ENCODE peak calls at places on chromosomes 11 and 22, in four cellular contexts. E is HCT116, U is GM06990, Z is ovary. Q is an unnamed sample.

GRCh38 chr22:28892175-28892731 is 8.9 kb downstream of the ZNRF3 start:
- DNase-seq in E (no peak), Z (no peak), U (no peak), Q (no peak)

GRCh38 chr11:34149786-34150185 is 44.4 kb downstream of the NAT10 start:
- DNase-seq in Z (no peak), U (no peak), E (no peak), Q (peak)

GRCh38 chr11:73851046-73851764 is 25.4 kb downstream of the COA4 start:
- DNase-seq in E (no peak), U (no peak), Z (no peak), Q (no peak)

GRCh38 chr11:3723014-3723708 is 52.0 kb upstream of the CHRNA10 start:
- DNase-seq in E (no peak), Z (no peak), U (no peak), Q (peak)

GRCh38 chr22:35839811-35840739 is 122.4 kb downstream of the APOL5 start:
- DNase-seq in E (peak), U (no peak), Z (peak), Q (peak)

GRCh38 chr11:8333431-8334401 is 70.0 kb upstream of the LMO1 start:
- DNase-seq in E (no peak), Z (no peak), U (no peak), Q (no peak)

GRCh38 chr11:45590743-45591142 is 74.7 kb downstream of the CHST1 start:
- DNase-seq in E (no peak), Z (no peak), U (no peak), Q (peak)

GRCh38 chr22:46681010-46681409 is 57.0 kb downstream of the CERK start:
- DNase-seq in Z (no peak), E (no peak), U (no peak), Q (no peak)

GRCh38 chr11:41281131-41281742 is 178.2 kb downstream of the LRRC4C start:
- DNase-seq in Z (no peak), U (no peak), E (no peak), Q (peak)

GRCh38 chr11:57474751-57475115 is 14.4 kb downstream of the RTN4RL2 start:
- DNase-seq in U (no peak), Z (no peak), E (no peak), Q (no peak)

GRCh38 chr22:21947040-21948014 is 5.3 kb downstream of the PPM1F start:
- DNase-seq in E (no peak), Z (no peak), U (no peak), Q (peak)

GRCh38 chr11:19934828-19935259 is 222.2 kb downstream of the NAV2 start:
- DNase-seq in U (no peak), E (no peak), Z (no peak), Q (peak)

GRCh38 chr11:28673687-28674431 is 565.7 kb downstream of the METTL15 start:
- DNase-seq in U (no peak), Z (no peak), E (peak), Q (no peak)

GRCh38 chr11:100676901-100677300 is 10.2 kb upstream of the ARHGAP42 start:
- DNase-seq in U (no peak), Z (no peak), E (peak), Q (no peak)

GRCh38 chr11:8693010-8693551 is 10.5 kb downstream of the RPL27A start:
- DNase-seq in U (no peak), E (no peak), Z (no peak), Q (no peak)

GRCh38 chr22:49209452-49210195 is 618.0 kb downstream of the BRD1 start:
- DNase-seq in Z (no peak), U (no peak), E (no peak), Q (no peak)

GRCh38 chr11:72821920-72822799 is 7.9 kb downstream of the ATG16L2 start:
- DNase-seq in E (peak), Z (peak), U (peak), Q (peak)

GRCh38 chr11:117517097-117517496 is 189.4 kb downstream of the CEP164 start:
- DNase-seq in Z (no peak), E (no peak), U (no peak), Q (no peak)

GRCh38 chr11:107372439-107372838 is 85.2 kb downstream of the CWF19L2 start:
- DNase-seq in U (no peak), Z (no peak), E (no peak), Q (no peak)

GRCh38 chr11:65726660-65727059 is 6.1 kb upstream of the RNASEH2C start:
- DNase-seq in E (no peak), Z (no peak), U (no peak), Q (no peak)

GRCh38 chr22:23179381-23180294 is 671 bp upstream of the BCR start:
- DNase-seq in Z (peak), U (peak), E (no peak), Q (no peak)

GRCh38 chr11:96328395-96329010 is 14.5 kb downstream of the MAML2 start:
- DNase-seq in Z (no peak), U (no peak), E (no peak), Q (no peak)

GRCh38 chr22:47047321-47048122 is 285.1 kb downstream of the TBC1D22A start:
- DNase-seq in E (no peak), Z (no peak), U (no peak), Q (no peak)

GRCh38 chr11:118275184-118275583 is 11.1 kb upstream of the MPZL2 start:
- DNase-seq in U (no peak), Z (no peak), E (no peak), Q (peak)

GRCh38 chr11:70826541-70826943 is 425.8 kb downstream of the SHANK2 start:
- DNase-seq in Z (no peak), E (no peak), U (no peak), Q (no peak)

GRCh38 chr11:33716236-33716635 is 15.6 kb upstream of the C11orf91 start:
- DNase-seq in E (no peak), Z (no peak), U (no peak), Q (peak)

GRCh38 chr11:92702037-92702436 is 267.4 kb upstream of the MTNR1B start:
- DNase-seq in U (no peak), E (no peak), Z (no peak), Q (no peak)

GRCh38 chr11:7383406-7383805 is 101.9 kb upstream of the OLFML1 start:
- DNase-seq in E (no peak), U (peak), Z (no peak), Q (no peak)

GRCh38 chr11:77174559-77174958 is 46.5 kb downstream of the MYO7A start:
- DNase-seq in E (no peak), U (no peak), Z (no peak), Q (no peak)

GRCh38 chr11:92707665-92708064 is 261.8 kb upstream of the MTNR1B start:
- DNase-seq in E (no peak), Z (no peak), U (no peak), Q (no peak)

GRCh38 chr11:82828472-82828871 is 71.8 kb downstream of the PRCP start:
- DNase-seq in U (no peak), E (no peak), Z (no peak), Q (no peak)

GRCh38 chr22:23035557-23036277 is 34.6 kb upstream of the GNAZ start:
- DNase-seq in E (no peak), Z (no peak), U (no peak), Q (no peak)

GRCh38 chr11:111938687-111939160 is 1.6 kb downstream of the DIXDC1 start:
- DNase-seq in U (peak), E (no peak), Z (no peak), Q (peak)

GRCh38 chr11:2885017-2885675 is 429 bp downstream of the CDKN1C start:
- DNase-seq in E (no peak), Z (peak), U (no peak), Q (peak)

GRCh38 chr11:102940714-102941588 is 14.6 kb downstream of the MMP13 start:
- DNase-seq in E (peak), U (no peak), Z (no peak), Q (peak)

GRCh38 chr11:76614471-76615183 is 55.9 kb downstream of the LRRC32 start:
- DNase-seq in E (no peak), Z (no peak), U (no peak), Q (peak)

GRCh38 chr22:29202231-29203192 is 3.2 kb upstream of the EMID1 start:
- DNase-seq in U (peak), E (no peak), Z (no peak), Q (peak)

GRCh38 chr11:95465887-95466286 is 234.9 kb upstream of the SESN3 start:
- DNase-seq in Z (no peak), E (no peak), U (no peak), Q (no peak)

GRCh38 chr22:44020981-44021380 is 3.1 kb upstream of the PARVB start:
- DNase-seq in U (no peak), E (no peak), Z (no peak), Q (no peak)

DNA sequence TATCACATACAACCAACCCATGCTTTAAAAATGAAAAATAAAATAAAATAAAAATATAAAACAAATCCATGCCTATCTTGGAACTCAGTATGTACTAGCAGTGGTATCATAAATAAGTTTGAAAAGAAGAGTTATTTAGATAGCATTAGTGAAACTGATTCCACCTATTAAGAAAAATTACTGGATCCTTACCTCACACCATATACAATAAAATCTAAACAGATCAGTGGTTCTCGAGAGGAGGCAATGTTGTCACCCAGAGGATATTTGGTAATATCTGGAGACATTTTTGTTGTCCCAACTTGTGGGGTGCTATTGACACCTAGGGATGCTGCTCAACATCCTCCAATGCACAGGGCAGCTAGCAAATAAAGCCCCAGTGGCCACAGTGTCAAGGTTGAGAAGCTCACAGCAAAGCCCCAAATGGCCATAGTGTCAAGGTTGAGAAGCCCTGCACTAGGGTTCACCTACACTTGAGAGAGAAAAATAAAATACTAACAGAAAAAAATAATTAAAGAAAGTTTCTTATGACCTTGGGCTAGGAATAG is 9.9 kb upstream of the NDUFV1 start:
- DNase-seq in Z (no peak), E (no peak), U (no peak), Q (no peak)
- TF ChIP-seq CTCF in Z (no peak), E (no peak), U (no peak), Q (no peak)

GRCh38 chr22:37485714-37486223 is 415 bp downstream of the MFNG start:
- DNase-seq in U (peak), E (no peak), Z (no peak), Q (no peak)

GRCh38 chr22:37483594-37484114 is 2.5 kb downstream of the MFNG start:
- DNase-seq in U (no peak), Z (no peak), E (no peak), Q (no peak)

GRCh38 chr22:37484115-37485005 is 1.8 kb downstream of the MFNG start:
- DNase-seq in Z (no peak), U (peak), E (no peak), Q (no peak)

GRCh38 chr22:37486224-37486845 is at the start of gene MFNG:
- DNase-seq in E (no peak), U (peak), Z (peak), Q (peak)

DNA sequence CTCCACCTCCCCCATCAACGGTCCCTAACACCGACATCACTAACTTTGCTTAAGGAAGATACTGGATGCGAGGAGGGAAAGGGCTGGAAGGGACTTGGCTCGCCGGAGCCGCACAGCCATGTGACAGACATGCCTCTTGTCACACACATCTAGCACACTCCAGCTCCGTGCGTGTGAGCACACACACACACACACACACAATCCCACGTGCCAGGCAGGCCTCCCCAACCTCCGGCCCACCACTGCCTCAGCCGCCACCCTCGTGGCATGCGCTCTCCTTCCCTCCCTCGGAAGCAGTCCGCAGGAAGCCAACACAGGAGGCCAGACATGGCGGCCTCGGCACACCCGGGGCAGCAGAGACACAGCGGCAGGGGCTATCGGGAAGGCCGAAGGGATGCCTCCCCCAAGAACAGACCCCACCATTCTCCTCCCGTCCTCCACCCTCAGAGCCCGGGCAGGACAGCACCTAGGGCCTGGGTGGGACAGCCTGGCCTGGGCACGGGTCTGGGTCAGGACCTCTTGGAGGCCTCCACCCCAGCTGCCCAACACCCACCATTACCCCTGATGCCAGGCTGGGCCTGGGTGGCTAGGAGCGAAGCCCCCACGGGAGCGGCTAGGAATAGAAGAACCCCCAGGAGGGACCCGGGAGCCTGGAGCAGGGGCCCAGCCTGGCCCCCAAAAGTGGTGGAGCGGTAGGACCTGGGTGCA is 1.0 kb downstream of the MFNG start:
- DNase-seq in U (peak), E (no peak), Z (no peak), Q (no peak)
- H3K4me3 ChIP-seq in U (peak), E (no peak), Z (peak), Q (no peak)

GRCh38 chr11:121655481-121656332 is 202.9 kb upstream of the SORL1-AS1 start:
- DNase-seq in Z (peak), U (peak), E (peak), Q (peak)

GRCh38 chr11:121654506-121655480 is 202.0 kb upstream of the SORL1-AS1 start:
- DNase-seq in U (no peak), Z (peak), E (no peak), Q (peak)

GRCh38 chr11:121657191-121657590 is 204.4 kb upstream of the SORL1-AS1 start:
- DNase-seq in E (no peak), Z (peak), U (no peak), Q (no peak)

GRCh38 chr11:121659811-121660210 is 207.0 kb upstream of the SORL1-AS1 start:
- DNase-seq in E (no peak), U (no peak), Z (no peak), Q (no peak)

DNA sequence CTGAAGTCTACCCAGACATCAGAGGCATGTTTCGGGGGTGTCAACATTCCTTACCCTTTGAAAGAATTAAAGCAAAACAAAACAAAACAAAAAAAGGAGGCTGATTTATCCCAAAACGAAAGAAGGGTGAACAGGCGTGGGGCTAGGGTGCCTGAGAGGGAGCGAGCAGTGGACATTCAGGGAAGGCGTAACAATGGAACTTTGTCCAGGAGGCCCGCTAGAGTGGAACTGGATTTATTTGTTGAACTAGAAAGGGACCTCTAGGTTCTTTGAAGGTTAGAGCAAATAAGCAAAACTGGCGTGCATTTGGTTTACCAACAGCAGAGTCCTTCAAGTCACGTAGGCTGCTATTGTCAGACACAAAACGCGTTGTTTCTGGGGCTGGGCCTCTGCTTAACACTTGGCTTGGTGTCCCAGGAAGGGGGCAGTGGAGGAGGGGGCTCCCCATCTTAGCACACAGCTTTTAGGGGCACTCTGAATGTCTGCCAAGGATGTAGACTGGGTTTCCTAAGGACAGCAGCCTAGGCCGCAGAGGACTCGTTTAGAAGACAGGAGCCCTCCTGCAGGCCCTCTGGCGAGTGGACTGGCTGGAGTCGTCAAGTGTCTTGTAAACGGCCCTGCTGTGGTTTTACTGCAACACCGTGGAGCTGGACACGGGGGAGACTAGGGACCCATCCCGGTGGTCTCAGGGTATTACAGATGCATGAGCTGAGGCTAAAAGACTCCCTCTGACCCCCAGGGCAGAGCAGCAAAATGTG is 203.7 kb upstream of the SORL1-AS1 start:
- DNase-seq in U (no peak), Z (peak), E (no peak), Q (no peak)
- TF ChIP-seq CTCF in U (no peak), Z (no peak), E (no peak), Q (no peak)

GRCh38 chr11:108853864-108854263 is 189.0 kb downstream of the DDX10 start:
- DNase-seq in Z (no peak), E (no peak), U (peak), Q (no peak)
- H3K4me3 ChIP-seq in Z (no peak), E (no peak), U (peak), Q (peak)

GRCh38 chr22:20526628-20527355 is 19.4 kb downstream of the MED15 start:
- DNase-seq in Z (no peak), U (no peak), E (no peak), Q (peak)
- TF ChIP-seq CTCF in Z (no peak), U (no peak), E (no peak), Q (peak)

GRCh38 chr11:114257621-114258558 is 38.3 kb upstream of the NNMT start:
- DNase-seq in Z (peak), E (no peak), U (no peak), Q (peak)
- H3K4me3 ChIP-seq in Z (peak), E (no peak), U (no peak), Q (no peak)